ENCODE peak calls at places on chromosomes 12 and 14, in seven cellular contexts. I is naive thymus-derived CD4-positive, alpha-beta T cell; P is body of pancreas; M is CD4-positive, CD25-positive, alpha-beta regulatory T cell; G is esophagus squamous epithelium; F is neural progenitor cell; N is breast epithelium. K is an unnamed sample.

GRCh38 chr14:100305446-100306255 is 593 bp downstream of the SLC25A29 start:
- DNase-seq in F (peak; percentile 69), G (no peak), N (no peak), P (no peak), M (no peak), I (no peak), K (peak; percentile 49)

GRCh38 chr12:77256924-77257323 is 191.6 kb upstream of the E2F7 start:
- DNase-seq in I (no peak), N (no peak), F (no peak), M (no peak), P (no peak), G (no peak), K (no peak)

GRCh38 chr14:93546642-93547041 is 115.9 kb downstream of the UNC79 start:
- DNase-seq in N (no peak), G (no peak), I (no peak), P (no peak), F (no peak), M (no peak), K (no peak)

GRCh38 chr12:62434504-62435336 is 31.9 kb upstream of the MON2 start:
- DNase-seq in P (no peak), F (no peak), I (peak; percentile 7), N (peak; percentile 36), M (no peak), G (no peak), K (no peak)

GRCh38 chr12:66203820-66204219 is 14.8 kb downstream of the IRAK3 start:
- DNase-seq in M (no peak), I (no peak), F (no peak), P (no peak), N (no peak), G (no peak), K (no peak)

GRCh38 chr14:79040742-79041249 is 870.6 kb downstream of the NRXN3 start:
- DNase-seq in M (no peak), P (no peak), I (no peak), G (no peak), F (no peak), N (no peak), K (no peak)

GRCh38 chr14:69968151-69968550 is 88.9 kb downstream of the SMOC1 start:
- DNase-seq in N (no peak), M (no peak), I (no peak), P (no peak), G (no peak), F (no peak), K (no peak)

GRCh38 chr14:104714066-104714465 is 10.0 kb upstream of the ADSS1 start:
- DNase-seq in I (no peak), M (no peak), G (no peak), F (no peak), N (no peak), P (no peak), K (no peak)

GRCh38 chr12:125286005-125286727 is 220.9 kb downstream of the AACS start:
- DNase-seq in F (no peak), N (no peak), G (no peak), I (no peak), P (no peak), M (no peak), K (no peak)

GRCh38 chr14:54169254-54169924 is 212.8 kb upstream of the BMP4 start:
- DNase-seq in P (no peak), I (no peak), G (no peak), N (no peak), M (no peak), F (no peak), K (no peak)

GRCh38 chr12:92784356-92784755 is 81.6 kb downstream of the PLEKHG7 start:
- DNase-seq in M (no peak), N (no peak), P (no peak), G (no peak), I (no peak), F (no peak), K (no peak)

GRCh38 chr12:47705571-47706425 is at the start of gene RPAP3:
- DNase-seq in I (peak; percentile 96), N (peak; percentile 96), F (peak; percentile 97), P (peak; percentile 98), M (peak; percentile 94), G (peak; percentile 87), K (peak; percentile 98)

GRCh38 chr12:128817115-128818015 is 6.4 kb downstream of the SLC15A4 start:
- DNase-seq in N (peak; percentile 53), M (no peak), F (no peak), G (no peak), I (no peak), P (peak; percentile 74), K (peak; percentile 80)

GRCh38 chr12:128820253-128820652 is 3.5 kb downstream of the SLC15A4 start:
- DNase-seq in N (no peak), P (no peak), I (no peak), G (no peak), M (no peak), F (no peak), K (no peak)

GRCh38 chr12:128819293-128820144 is 4.2 kb downstream of the SLC15A4 start:
- DNase-seq in I (no peak), N (no peak), P (no peak), M (no peak), F (peak; percentile 67), G (no peak), K (no peak)

GRCh38 chr12:128816643-128816920 is 7.2 kb downstream of the SLC15A4 start:
- DNase-seq in I (no peak), M (no peak), N (no peak), F (no peak), G (no peak), P (no peak), K (no peak)

GRCh38 chr12:128818065-128819022 is 5.4 kb downstream of the SLC15A4 start:
- DNase-seq in P (no peak), M (no peak), N (no peak), G (no peak), F (no peak), I (no peak), K (peak; percentile 69)
- H3K4me1 ChIP-seq in P (peaks cover 66% of the 10 kb centered on the region), M (peaks cover 25% of the 10 kb centered on the region), N (peaks cover 12% of the 10 kb centered on the region), G (peaks cover 77% of the 10 kb centered on the region), F (peaks cover 42% of the 10 kb centered on the region), I (peaks cover 51% of the 10 kb centered on the region), K (peaks cover 9% of the 10 kb centered on the region)

GRCh38 chr12:123942277-123942653 is 30.4 kb downstream of the CCDC92 start:
- DNase-seq in N (no peak), G (no peak), I (no peak), F (no peak), M (no peak), P (no peak), K (no peak)

GRCh38 chr12:123941000-123941399 is 31.6 kb downstream of the CCDC92 start:
- DNase-seq in I (no peak), N (no peak), P (no peak), F (no peak), G (no peak), M (no peak), K (no peak)

GRCh38 chr12:123942911-123943648 is 29.6 kb downstream of the CCDC92 start:
- DNase-seq in M (no peak), P (no peak), I (no peak), F (no peak), N (no peak), G (no peak), K (no peak)

GRCh38 chr12:123940627-123940966 is 32.0 kb downstream of the CCDC92 start:
- DNase-seq in M (no peak), N (no peak), P (no peak), I (no peak), F (no peak), G (no peak), K (no peak)

GRCh38 chr12:123941485-123942276 is 30.9 kb downstream of the CCDC92 start:
- DNase-seq in I (no peak), N (no peak), M (no peak), P (peak; percentile 26), F (no peak), G (no peak), K (no peak)
- H3K27ac ChIP-seq in I (no peak overlapping the region), N (no peak overlapping the region), M (no peak overlapping the region), P (no peak overlapping the region), F (no peak overlapping the region), G (no peak overlapping the region), K (no peak overlapping the region)

DNA sequence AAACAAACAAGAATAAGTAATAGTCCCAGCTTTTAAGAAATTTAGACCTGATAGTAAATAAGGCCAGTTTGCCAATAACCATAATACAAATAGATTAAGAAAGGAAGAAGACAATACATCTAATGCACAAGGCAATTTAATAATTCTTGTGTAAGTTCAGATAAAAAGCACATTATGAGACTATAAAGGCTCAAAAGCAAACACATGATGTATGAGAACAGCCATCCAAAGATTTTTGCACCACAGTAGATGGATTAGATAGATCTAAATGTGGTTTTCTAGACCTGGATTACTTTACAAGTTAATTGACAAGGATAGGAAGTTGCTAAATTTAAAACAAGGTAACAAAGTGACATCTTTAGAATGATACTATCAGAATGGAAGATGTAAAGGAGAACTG is 125.4 kb downstream of the PRKD1 start:
- DNase-seq in I (no peak), N (no peak), P (no peak), M (no peak), G (no peak), F (no peak), K (no peak)
- H3K9me3 ChIP-seq in I (no peaks in the 10 kb centered on the region), N (no peaks in the 10 kb centered on the region), P (no peaks in the 10 kb centered on the region), M (no peaks in the 10 kb centered on the region), G (no peaks in the 10 kb centered on the region), F (no peaks in the 10 kb centered on the region), K (no peaks in the 10 kb centered on the region)

DNA sequence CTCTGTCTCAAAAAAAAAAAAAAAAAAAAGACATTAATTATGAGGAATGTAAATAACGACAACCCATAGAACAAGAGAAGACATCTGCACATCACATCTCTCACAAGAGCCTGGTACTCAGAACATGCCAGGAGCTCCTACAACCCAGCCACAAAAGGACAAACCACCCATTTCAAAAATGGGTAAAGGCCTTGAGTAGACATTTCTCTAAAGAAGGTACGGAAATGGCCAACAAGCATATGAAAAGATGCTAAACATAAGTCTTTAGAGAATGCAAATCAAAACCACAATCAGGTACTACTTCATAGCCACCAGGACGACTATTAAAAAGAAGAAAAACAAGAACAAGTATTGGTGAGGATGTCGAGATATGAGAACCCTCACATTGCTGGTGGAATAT is 13.3 kb downstream of the AMN start:
- DNase-seq in G (no peak), M (no peak), P (no peak), N (no peak), F (no peak), I (no peak), K (no peak)
- H3K4me1 ChIP-seq in G (peaks cover 20% of the 10 kb centered on the region), M (no peaks in the 10 kb centered on the region), P (peaks cover 2% of the 10 kb centered on the region), N (no peaks in the 10 kb centered on the region), F (no peaks in the 10 kb centered on the region), I (no peaks in the 10 kb centered on the region), K (no peaks in the 10 kb centered on the region)

DNA sequence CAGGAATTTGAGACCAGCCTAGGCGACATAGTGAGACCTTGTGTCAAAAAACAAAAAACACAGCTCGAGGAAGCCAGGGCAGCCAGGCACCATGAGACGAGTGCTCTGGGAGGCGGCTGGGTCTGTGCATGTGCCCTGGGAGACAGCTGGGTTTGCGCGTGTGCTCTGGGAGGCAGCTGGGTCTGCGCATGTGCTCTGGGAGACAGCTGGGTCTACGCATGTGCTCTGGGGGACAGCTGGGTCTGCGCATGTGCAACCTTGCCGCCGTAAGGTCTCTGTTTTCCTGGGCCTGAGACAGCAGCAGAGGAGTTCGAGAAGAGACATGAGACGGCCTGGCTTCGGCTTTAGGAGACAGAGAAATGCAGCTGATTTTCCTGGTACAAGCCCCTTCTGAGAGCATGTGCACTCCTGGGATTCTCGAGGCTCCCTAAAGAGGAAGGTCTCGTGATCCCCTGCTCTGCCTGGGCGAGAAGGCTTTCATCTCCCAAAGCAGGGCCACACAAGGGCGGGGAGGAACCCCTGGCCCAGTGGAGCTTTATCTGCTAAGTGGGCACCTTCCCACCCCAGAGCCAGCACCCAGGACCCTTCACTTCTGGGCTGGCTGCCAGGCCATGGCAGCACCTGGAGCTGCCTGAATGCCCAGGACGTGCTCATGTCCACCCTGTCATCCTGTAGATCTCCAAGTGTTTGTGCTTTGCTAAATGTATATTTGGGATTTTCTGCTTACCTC is 3.5 kb upstream of the BDKRB1 start:
- DNase-seq in P (no peak), M (no peak), F (no peak), I (no peak), G (no peak), N (no peak), K (no peak)
- H3K27ac ChIP-seq in P (no peak overlapping the region), M (no peak overlapping the region), F (no peak overlapping the region), I (no peak overlapping the region), G (no peak overlapping the region), N (peak overlapping the region; percentile 38), K (no peak overlapping the region)